ENCODE peak calls at places on chromosomes 2 and 18, in four cellular contexts. F is H1, I is SK-N-SH, N is K562. L is an unnamed sample.

GRCh38 chr2:233489666-233490065 is 76.9 kb downstream of the USP40 start:
- DNase-seq in N (no peak), F (no peak), I (no peak), L (no peak)

GRCh38 chr2:42360493-42360889 is 526 bp downstream of the COX7A2L start:
- DNase-seq in I (no peak), N (no peak), F (no peak), L (no peak)

GRCh38 chr2:54099834-54100595 is 15.4 kb upstream of the ACYP2 start:
- DNase-seq in I (no peak), N (no peak), F (no peak), L (no peak)

GRCh38 chr2:62286089-62286785 is 90.3 kb downstream of the B3GNT2 start:
- DNase-seq in I (no peak), F (no peak), N (no peak), L (no peak)

GRCh38 chr2:197559656-197560055 is 43.8 kb downstream of the MOB4 start:
- DNase-seq in I (no peak), N (no peak), F (no peak), L (no peak)

GRCh38 chr2:5530022-5530696 is 162.0 kb upstream of the SOX11 start:
- DNase-seq in F (no peak), N (no peak), I (peak; percentile 61), L (no peak)

GRCh38 chr2:100822587-100823248 is 2.8 kb downstream of the NPAS2 start:
- DNase-seq in N (no peak), I (no peak), F (no peak), L (no peak)

GRCh38 chr2:18949871-18950597 is 360.7 kb upstream of the NT5C1B start:
- DNase-seq in N (no peak), F (no peak), I (peak; percentile 15), L (no peak)

GRCh38 chr2:56297671-56298070 is 113.9 kb downstream of the CCDC85A start:
- DNase-seq in F (no peak), I (no peak), N (no peak), L (no peak)

GRCh38 chr18:42446195-42446594 is 491.2 kb downstream of the PIK3C3 start:
- DNase-seq in N (no peak), I (no peak), F (no peak), L (no peak)

GRCh38 chr2:240585101-240585500 is 1.4 kb upstream of the CAPN10 start:
- DNase-seq in I (no peak), F (no peak), N (no peak), L (peak; percentile 51)

GRCh38 chr18:14189858-14190257 is 57.6 kb upstream of the ZNF519 start:
- DNase-seq in N (no peak), I (no peak), F (no peak), L (no peak)

GRCh38 chr2:240922234-240922981 is 16.3 kb downstream of the CROCC2 start:
- DNase-seq in F (no peak), I (peak; percentile 30), N (no peak), L (no peak)

GRCh38 chr2:106970471-106971261 is 84.7 kb upstream of the ST6GAL2 start:
- DNase-seq in I (no peak), F (no peak), N (no peak), L (no peak)

GRCh38 chr2:7096726-7097352 is 179.6 kb downstream of the RNF144A start:
- DNase-seq in I (no peak), F (no peak), N (no peak), L (no peak)

GRCh38 chr2:229582151-229582550 is 132.2 kb downstream of the DNER start:
- DNase-seq in F (no peak), N (no peak), I (no peak), L (no peak)

GRCh38 chr18:47174545-47175116 is 1.5 kb downstream of the IER3IP1 start:
- DNase-seq in I (no peak), N (no peak), F (no peak), L (no peak)

GRCh38 chr2:43005211-43005974 is 213.0 kb upstream of the HAAO start:
- DNase-seq in F (no peak), N (no peak), I (peak; percentile 34), L (no peak)

GRCh38 chr2:2847131-2847740 is 516.2 kb upstream of the MYT1L start:
- DNase-seq in F (no peak), I (peak; percentile 90), N (no peak), L (no peak)

GRCh38 chr2:60597346-60597745 is 43.9 kb upstream of the BCL11A start:
- DNase-seq in I (no peak), F (no peak), N (no peak), L (no peak)

GRCh38 chr2:2646312-2647051 is 315.4 kb upstream of the MYT1L start:
- DNase-seq in N (no peak), I (peak; percentile 17), F (no peak), L (no peak)

GRCh38 chr2:30662268-30663131 is 144.7 kb downstream of the CAPN13 start:
- DNase-seq in F (no peak), I (no peak), N (no peak), L (no peak)

GRCh38 chr2:219737270-219737691 is 109.9 kb downstream of the SLC4A3 start:
- DNase-seq in N (no peak), F (no peak), I (no peak), L (no peak)

GRCh38 chr2:170214309-170214902 is 36.5 kb downstream of the MYO3B start:
- DNase-seq in I (no peak), F (peak; percentile 59), N (no peak), L (peak; percentile 82)

GRCh38 chr2:235077046-235077445 is 125.2 kb downstream of the SH3BP4 start:
- DNase-seq in N (no peak), F (no peak), I (no peak), L (no peak)

GRCh38 chr2:112542974-112543760 is 902 bp downstream of the POLR1B start:
- DNase-seq in N (peak; percentile 45), F (no peak), I (peak; percentile 39), L (no peak)

GRCh38 chr2:84297155-84297554 is 161.9 kb downstream of the SUCLG1 start:
- DNase-seq in N (no peak), F (peak; percentile 64), I (no peak), L (no peak)

GRCh38 chr2:153074207-153074606 is 355.8 kb downstream of the ARL6IP6 start:
- DNase-seq in I (no peak), N (no peak), F (no peak), L (no peak)

GRCh38 chr2:135792401-135793152 is 44.4 kb downstream of the LCT start:
- DNase-seq in I (no peak), N (no peak), F (no peak), L (peak; percentile 51)

GRCh38 chr2:216074794-216075193 is 6.8 kb downstream of the PECR start:
- DNase-seq in F (no peak), N (peak; percentile 27), I (no peak), L (no peak)

GRCh38 chr2:149236413-149236812 is 94.0 kb upstream of the LYPD6 start:
- DNase-seq in F (no peak), I (no peak), N (no peak), L (no peak)

DNA sequence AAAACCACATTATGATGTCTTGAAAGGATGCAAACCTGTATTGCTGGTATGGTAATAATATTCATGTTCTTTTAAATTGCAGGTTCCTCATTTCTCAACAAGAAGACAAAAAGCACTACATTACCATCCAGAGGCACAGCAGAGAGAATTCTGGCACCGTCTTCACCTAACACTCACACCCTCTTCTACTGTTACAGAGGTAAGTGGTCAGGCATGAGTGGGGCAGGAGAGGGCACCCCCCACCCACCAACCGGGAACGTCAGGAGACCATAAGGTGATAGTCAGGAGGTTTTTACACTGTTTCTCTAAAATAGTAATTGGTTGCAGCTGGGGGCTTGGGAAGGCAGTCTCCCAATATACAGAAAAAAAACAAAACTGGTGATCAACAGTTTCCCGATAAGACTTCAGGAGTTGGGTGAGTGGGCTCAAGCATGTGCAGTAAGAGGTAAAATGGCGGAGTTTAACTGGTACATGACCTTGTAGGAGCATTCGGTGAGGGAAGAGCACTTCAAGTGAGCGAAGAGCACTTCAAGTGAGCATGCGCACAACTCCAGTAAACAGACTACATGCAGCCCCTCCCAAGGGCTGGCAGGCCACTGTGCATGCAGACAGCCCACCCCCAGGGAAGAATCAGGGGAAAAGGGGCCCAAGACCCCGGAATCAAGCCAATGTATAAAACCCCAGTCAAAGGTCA is 296.6 kb downstream of the PIEZO2 start:
- DNase-seq in I (no peak), F (no peak), N (no peak), L (no peak)
- TF ChIP-seq NRF1 in I (no peak), F (no peak), N (no peak), L (no peak)

GRCh38 chr2:138122891-138123290 is 158.6 kb downstream of the HNMT start:
- DNase-seq in N (no peak), I (no peak), F (no peak), L (no peak)

GRCh38 chr2:138123741-138124140 is 159.5 kb downstream of the HNMT start:
- DNase-seq in F (no peak), N (no peak), I (no peak), L (no peak)

GRCh38 chr2:138124521-138124920 is 160.2 kb downstream of the HNMT start:
- DNase-seq in F (no peak), N (no peak), I (no peak), L (no peak)

GRCh38 chr2:138125306-138125900 is 161.1 kb downstream of the HNMT start:
- DNase-seq in N (no peak), F (no peak), I (no peak), L (no peak)

GRCh38 chr2:138121769-138122661 is 157.7 kb downstream of the HNMT start:
- DNase-seq in F (no peak), I (no peak), N (peak; percentile 25), L (no peak)
- TF ChIP-seq NRF1 in F (no peak), I (no peak), N (no peak), L (no peak)

DNA sequence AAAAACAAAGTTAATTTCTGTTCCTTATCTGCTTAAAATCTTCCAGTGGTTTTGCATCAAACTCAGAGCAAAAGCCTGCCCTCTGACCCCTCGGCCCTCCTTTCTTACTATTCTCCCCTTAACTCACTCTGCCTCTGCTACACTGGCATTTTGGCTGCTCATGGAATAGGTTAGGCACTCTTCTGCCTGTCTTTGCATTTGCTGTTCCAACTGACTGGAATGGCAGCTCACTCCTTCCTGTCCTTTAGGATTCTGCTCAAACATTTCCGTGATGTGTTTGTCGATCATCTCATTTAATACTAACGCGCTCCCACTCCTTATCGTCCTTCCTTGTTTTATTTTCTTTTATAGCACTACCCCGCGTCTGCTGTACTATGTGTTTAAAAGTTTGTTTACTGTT is 815 bp downstream of the CEBPZ start:
- DNase-seq in F (no peak), N (peak; percentile 18), I (peak; percentile 36), L (no peak)
- TF ChIP-seq NRF1 in F (no peak), N (no peak), I (no peak), L (no peak)

GRCh38 chr18:10971717-10972116 is 177.7 kb downstream of the PIEZO2 start:
- DNase-seq in F (no peak), I (no peak), N (no peak), L (no peak)

GRCh38 chr18:10979411-10979810 is 170.0 kb downstream of the PIEZO2 start:
- DNase-seq in F (no peak), I (no peak), N (no peak), L (no peak)

GRCh38 chr18:10973579-10974260 is 175.6 kb downstream of the PIEZO2 start:
- DNase-seq in I (no peak), N (no peak), F (no peak), L (no peak)

GRCh38 chr18:10977042-10977441 is 172.3 kb downstream of the PIEZO2 start:
- DNase-seq in I (no peak), N (no peak), F (no peak), L (no peak)
- TF ChIP-seq NRF1 in I (no peak), N (no peak), F (no peak), L (no peak)

GRCh38 chr2:64143154-64144056 is 815 bp downstream of the PELI1 start:
- DNase-seq in F (no peak), N (peak; percentile 58), I (peak; percentile 74), L (no peak)
- TF ChIP-seq NRF1 in F (no peak), N (no peak), I (no peak), L (no peak)